ENCODE peak calls at places on chromosomes 11 and 22, in six cellular contexts. L is naive thymus-derived CD8-positive, alpha-beta T cell; T is stimulated activated CD8-positive, alpha-beta memory T cell treated with anti-CD3 and anti-CD28 coated beads, Interleukin-15, amount 100 ng/mL, for 24 hours; G is spleen; A is NCI-H146; C is anterior cingulate cortex. M is an unnamed sample.

GRCh38 chr22:37932821-37933578 is 20.4 kb downstream of the C22orf23 start:
- DNase-seq in T (no peak), G (no peak), A (no peak), C (no peak), L (no peak), M (no peak)

GRCh38 chr11:119780264-119780953 is 51.4 kb upstream of the NECTIN1 start:
- DNase-seq in L (no peak), G (peak), T (no peak), C (no peak), A (no peak), M (no peak)

GRCh38 chr11:93081694-93082093 is 112.2 kb downstream of the MTNR1B start:
- DNase-seq in C (no peak), G (no peak), A (no peak), L (no peak), T (no peak), M (no peak)

GRCh38 chr11:116703421-116703820 is 69.4 kb downstream of the BUD13 start:
- DNase-seq in C (peak), G (peak), A (peak), T (no peak), L (no peak), M (no peak)

GRCh38 chr11:64499261-64500004 is 91.6 kb upstream of the SLC22A12 start:
- DNase-seq in A (no peak), C (no peak), G (no peak), T (no peak), L (no peak), M (no peak)

GRCh38 chr22:30668306-30668655 is 606 bp upstream of the DUSP18 start:
- DNase-seq in G (no peak), L (no peak), C (no peak), A (peak), T (no peak), M (no peak)

GRCh38 chr11:118132385-118133151 is 20.1 kb downstream of the SCN4B start:
- DNase-seq in A (no peak), C (no peak), T (no peak), L (no peak), G (no peak), M (no peak)

GRCh38 chr22:37381489-37381888 is 45.8 kb downstream of the ELFN2 start:
- DNase-seq in C (no peak), L (no peak), A (no peak), G (no peak), T (no peak), M (no peak)

GRCh38 chr11:18669629-18670162 is 28.9 kb upstream of the TMEM86A start:
- DNase-seq in L (no peak), A (no peak), G (no peak), T (no peak), C (no peak), M (no peak)

GRCh38 chr11:73363147-73363546 is 13.1 kb upstream of the RELT start:
- DNase-seq in A (no peak), T (no peak), C (no peak), L (no peak), G (no peak), M (no peak)

GRCh38 chr11:75066061-75066460 is 30.6 kb downstream of the OR2AT4 start:
- DNase-seq in C (no peak), T (no peak), G (no peak), L (no peak), A (no peak), M (no peak)

GRCh38 chr11:75024764-75025211 is 36.1 kb downstream of the NEU3 start:
- DNase-seq in G (no peak), L (no peak), A (no peak), C (no peak), T (no peak), M (no peak)

GRCh38 chr11:115724709-115725108 is 220.5 kb upstream of the CADM1 start:
- DNase-seq in T (no peak), G (no peak), A (no peak), L (no peak), C (no peak), M (no peak)

GRCh38 chr11:125428486-125429173 is 67.4 kb downstream of the FEZ1 start:
- DNase-seq in T (no peak), C (no peak), L (no peak), A (no peak), G (no peak), M (peak)

GRCh38 chr11:2940166-2940929 is 11.1 kb upstream of the PHLDA2 start:
- DNase-seq in T (no peak), C (no peak), L (peak), A (no peak), G (no peak), M (no peak)

GRCh38 chr22:21451545-21452520 is 15.4 kb upstream of the TMEM191C start:
- DNase-seq in L (no peak), A (no peak), C (no peak), T (no peak), G (peak), M (no peak)

GRCh38 chr11:3014943-3015342 is 22.8 kb upstream of the NAP1L4 start:
- DNase-seq in A (no peak), L (no peak), C (no peak), T (no peak), G (no peak), M (no peak)

GRCh38 chr11:19728436-19728835 is 15.8 kb downstream of the NAV2 start:
- DNase-seq in C (no peak), L (no peak), G (no peak), A (no peak), T (no peak), M (peak)

GRCh38 chr11:14502039-14502438 is 2.4 kb upstream of the COPB1 start:
- DNase-seq in L (no peak), G (no peak), C (no peak), A (no peak), T (no peak), M (no peak)

GRCh38 chr22:49087716-49088660 is 739.7 kb downstream of the BRD1 start:
- DNase-seq in C (no peak), L (no peak), G (peak), T (no peak), A (no peak), M (no peak)

M was measured in SK-MEL-5.